ENCODE peak calls at places on chromosomes 4 and X, in ten cellular contexts. One of them, this sample, is unnamed.

GRCh38 chrX:93977641-93978040 is 303.6 kb downstream of the FAM133A start:
- DNase-seq in CD8-positive, alpha-beta memory T cell: no peak
- DNase-seq in psoas muscle: no peak
- DNase-seq in GM23248: no peak
- DNase-seq in naive thymus-derived CD4-positive, alpha-beta T cell: no peak
- DNase-seq in H1: no peak
- DNase-seq in esophagus squamous epithelium: no peak
- DNase-seq in right lobe of liver: no peak
- DNase-seq in OCI-LY7: no peak
- DNase-seq in H9: no peak
- DNase-seq in this sample: no peak

GRCh38 chr4:141241986-141242385 is 21.3 kb downstream of the ZNF330 start:
- DNase-seq in right lobe of liver: no peak
- DNase-seq in OCI-LY7: no peak
- DNase-seq in naive thymus-derived CD4-positive, alpha-beta T cell: no peak
- DNase-seq in psoas muscle: no peak
- DNase-seq in GM23248: no peak
- DNase-seq in H9: no peak
- DNase-seq in CD8-positive, alpha-beta memory T cell: no peak
- DNase-seq in esophagus squamous epithelium: no peak
- DNase-seq in H1: no peak
- DNase-seq in this sample: no peak

GRCh38 chrX:103356897-103357296 is 591 bp downstream of the TCEAL9 start:
- DNase-seq in CD8-positive, alpha-beta memory T cell: no peak
- DNase-seq in GM23248: peak; percentile 45
- DNase-seq in esophagus squamous epithelium: no peak
- DNase-seq in H1: no peak
- DNase-seq in OCI-LY7: no peak
- DNase-seq in H9: no peak
- DNase-seq in right lobe of liver: no peak
- DNase-seq in naive thymus-derived CD4-positive, alpha-beta T cell: no peak
- DNase-seq in psoas muscle: no peak
- DNase-seq in this sample: no peak

GRCh38 chr4:73869130-73870055 is at the start of gene CXCL1:
- DNase-seq in CD8-positive, alpha-beta memory T cell: no peak
- DNase-seq in GM23248: peak; percentile 64
- DNase-seq in right lobe of liver: no peak
- DNase-seq in psoas muscle: peak; percentile 36
- DNase-seq in H1: no peak
- DNase-seq in H9: peak; percentile 48
- DNase-seq in naive thymus-derived CD4-positive, alpha-beta T cell: no peak
- DNase-seq in esophagus squamous epithelium: no peak
- DNase-seq in OCI-LY7: no peak
- DNase-seq in this sample: peak; percentile 76

GRCh38 chrX:63664741-63665140 is 120.3 kb downstream of the ARHGEF9 start:
- DNase-seq in esophagus squamous epithelium: no peak
- DNase-seq in naive thymus-derived CD4-positive, alpha-beta T cell: no peak
- DNase-seq in H9: no peak
- DNase-seq in psoas muscle: no peak
- DNase-seq in H1: no peak
- DNase-seq in CD8-positive, alpha-beta memory T cell: no peak
- DNase-seq in GM23248: peak; percentile 26
- DNase-seq in right lobe of liver: no peak
- DNase-seq in OCI-LY7: no peak
- DNase-seq in this sample: no peak

GRCh38 chr4:85932371-85933305 is 427.2 kb downstream of the MAPK10 start:
- DNase-seq in right lobe of liver: no peak
- DNase-seq in H9: no peak
- DNase-seq in psoas muscle: peak; percentile 15
- DNase-seq in GM23248: no peak
- DNase-seq in esophagus squamous epithelium: no peak
- DNase-seq in naive thymus-derived CD4-positive, alpha-beta T cell: no peak
- DNase-seq in H1: no peak
- DNase-seq in OCI-LY7: no peak
- DNase-seq in CD8-positive, alpha-beta memory T cell: no peak
- DNase-seq in this sample: no peak

GRCh38 chrX:47244676-47245075 is 11.9 kb downstream of the USP11 start:
- DNase-seq in GM23248: no peak
- DNase-seq in psoas muscle: no peak
- DNase-seq in esophagus squamous epithelium: no peak
- DNase-seq in OCI-LY7: no peak
- DNase-seq in H9: no peak
- DNase-seq in H1: no peak
- DNase-seq in CD8-positive, alpha-beta memory T cell: no peak
- DNase-seq in naive thymus-derived CD4-positive, alpha-beta T cell: no peak
- DNase-seq in right lobe of liver: no peak
- DNase-seq in this sample: no peak

GRCh38 chrX:111181883-111182400 is 86.0 kb downstream of the PAK3 start:
- DNase-seq in GM23248: no peak
- DNase-seq in OCI-LY7: no peak
- DNase-seq in CD8-positive, alpha-beta memory T cell: no peak
- DNase-seq in esophagus squamous epithelium: no peak
- DNase-seq in H1: no peak
- DNase-seq in right lobe of liver: no peak
- DNase-seq in psoas muscle: no peak
- DNase-seq in naive thymus-derived CD4-positive, alpha-beta T cell: no peak
- DNase-seq in H9: no peak
- DNase-seq in this sample: no peak

GRCh38 chr4:52051615-52052474 is 741 bp downstream of the SPATA18 start:
- DNase-seq in psoas muscle: peak; percentile 66
- DNase-seq in esophagus squamous epithelium: no peak
- DNase-seq in H9: peak; percentile 94
- DNase-seq in CD8-positive, alpha-beta memory T cell: no peak
- DNase-seq in naive thymus-derived CD4-positive, alpha-beta T cell: no peak
- DNase-seq in right lobe of liver: peak; percentile 83
- DNase-seq in GM23248: peak; percentile 95
- DNase-seq in H1: peak; percentile 85
- DNase-seq in OCI-LY7: no peak
- DNase-seq in this sample: peak; percentile 89

GRCh38 chr4:186707996-186708395 is 15.7 kb downstream of the FAT1 start:
- DNase-seq in OCI-LY7: no peak
- DNase-seq in GM23248: no peak
- DNase-seq in CD8-positive, alpha-beta memory T cell: no peak
- DNase-seq in H1: no peak
- DNase-seq in right lobe of liver: no peak
- DNase-seq in H9: no peak
- DNase-seq in psoas muscle: no peak
- DNase-seq in esophagus squamous epithelium: no peak
- DNase-seq in naive thymus-derived CD4-positive, alpha-beta T cell: no peak
- DNase-seq in this sample: no peak

GRCh38 chr4:95362906-95363578 is 185.7 kb downstream of the UNC5C start:
- DNase-seq in H1: no peak
- DNase-seq in right lobe of liver: no peak
- DNase-seq in naive thymus-derived CD4-positive, alpha-beta T cell: no peak
- DNase-seq in H9: peak; percentile 44
- DNase-seq in OCI-LY7: peak; percentile 28
- DNase-seq in GM23248: peak; percentile 5
- DNase-seq in psoas muscle: no peak
- DNase-seq in CD8-positive, alpha-beta memory T cell: no peak
- DNase-seq in esophagus squamous epithelium: no peak
- DNase-seq in this sample: no peak

GRCh38 chr4:123452585-123452984 is 56.0 kb downstream of the SPRY1 start:
- DNase-seq in CD8-positive, alpha-beta memory T cell: no peak
- DNase-seq in H9: no peak
- DNase-seq in right lobe of liver: no peak
- DNase-seq in naive thymus-derived CD4-positive, alpha-beta T cell: no peak
- DNase-seq in H1: no peak
- DNase-seq in esophagus squamous epithelium: no peak
- DNase-seq in GM23248: peak; percentile 87
- DNase-seq in psoas muscle: peak; percentile 38
- DNase-seq in OCI-LY7: peak; percentile 26
- DNase-seq in this sample: peak; percentile 80

GRCh38 chrX:45735571-45735970 is 534.9 kb upstream of the DIPK2B start:
- DNase-seq in right lobe of liver: no peak
- DNase-seq in H1: no peak
- DNase-seq in OCI-LY7: no peak
- DNase-seq in H9: no peak
- DNase-seq in GM23248: no peak
- DNase-seq in naive thymus-derived CD4-positive, alpha-beta T cell: no peak
- DNase-seq in psoas muscle: no peak
- DNase-seq in esophagus squamous epithelium: no peak
- DNase-seq in CD8-positive, alpha-beta memory T cell: no peak
- DNase-seq in this sample: no peak

GRCh38 chr4:153367092-153367491 is 22.6 kb downstream of the MND1 start:
- DNase-seq in esophagus squamous epithelium: no peak
- DNase-seq in H1: no peak
- DNase-seq in naive thymus-derived CD4-positive, alpha-beta T cell: no peak
- DNase-seq in psoas muscle: no peak
- DNase-seq in right lobe of liver: no peak
- DNase-seq in CD8-positive, alpha-beta memory T cell: no peak
- DNase-seq in H9: no peak
- DNase-seq in OCI-LY7: no peak
- DNase-seq in GM23248: no peak
- DNase-seq in this sample: no peak

GRCh38 chr4:153362184-153362583 is 17.7 kb downstream of the MND1 start:
- DNase-seq in psoas muscle: no peak
- DNase-seq in CD8-positive, alpha-beta memory T cell: no peak
- DNase-seq in H9: no peak
- DNase-seq in OCI-LY7: no peak
- DNase-seq in H1: no peak
- DNase-seq in esophagus squamous epithelium: no peak
- DNase-seq in naive thymus-derived CD4-positive, alpha-beta T cell: no peak
- DNase-seq in right lobe of liver: no peak
- DNase-seq in GM23248: no peak
- DNase-seq in this sample: no peak

GRCh38 chr4:153365003-153365402 is 20.5 kb downstream of the MND1 start:
- DNase-seq in H9: no peak
- DNase-seq in H1: no peak
- DNase-seq in CD8-positive, alpha-beta memory T cell: no peak
- DNase-seq in OCI-LY7: no peak
- DNase-seq in right lobe of liver: no peak
- DNase-seq in esophagus squamous epithelium: no peak
- DNase-seq in naive thymus-derived CD4-positive, alpha-beta T cell: no peak
- DNase-seq in psoas muscle: no peak
- DNase-seq in GM23248: no peak
- DNase-seq in this sample: peak; percentile 54

GRCh38 chr4:153364061-153364460 is 19.6 kb downstream of the MND1 start:
- DNase-seq in esophagus squamous epithelium: no peak
- DNase-seq in H9: no peak
- DNase-seq in H1: no peak
- DNase-seq in CD8-positive, alpha-beta memory T cell: no peak
- DNase-seq in naive thymus-derived CD4-positive, alpha-beta T cell: no peak
- DNase-seq in psoas muscle: no peak
- DNase-seq in GM23248: no peak
- DNase-seq in right lobe of liver: no peak
- DNase-seq in OCI-LY7: no peak
- DNase-seq in this sample: no peak
- H3K27ac ChIP-seq in esophagus squamous epithelium: no peak overlapping the region
- H3K27ac ChIP-seq in H9: no peak overlapping the region
- H3K27ac ChIP-seq in H1: no peak overlapping the region
- H3K27ac ChIP-seq in CD8-positive, alpha-beta memory T cell: no peak overlapping the region
- H3K27ac ChIP-seq in naive thymus-derived CD4-positive, alpha-beta T cell: no peak overlapping the region
- H3K27ac ChIP-seq in psoas muscle: no peak overlapping the region
- H3K27ac ChIP-seq in GM23248: no peak overlapping the region
- H3K27ac ChIP-seq in right lobe of liver: no peak overlapping the region
- H3K27ac ChIP-seq in OCI-LY7: no peak overlapping the region
- H3K27ac ChIP-seq in this sample: no peak overlapping the region

GRCh38 chrX:133676344-133677122 is 261.2 kb upstream of the GPC4 start:
- DNase-seq in OCI-LY7: no peak
- DNase-seq in GM23248: no peak
- DNase-seq in H9: no peak
- DNase-seq in CD8-positive, alpha-beta memory T cell: no peak
- DNase-seq in right lobe of liver: no peak
- DNase-seq in naive thymus-derived CD4-positive, alpha-beta T cell: no peak
- DNase-seq in psoas muscle: no peak
- DNase-seq in H1: no peak
- DNase-seq in esophagus squamous epithelium: no peak
- DNase-seq in this sample: no peak
- H3K27ac ChIP-seq in OCI-LY7: no peak overlapping the region
- H3K27ac ChIP-seq in GM23248: no peak overlapping the region
- H3K27ac ChIP-seq in H9: no peak overlapping the region
- H3K27ac ChIP-seq in CD8-positive, alpha-beta memory T cell: no peak overlapping the region
- H3K27ac ChIP-seq in right lobe of liver: no peak overlapping the region
- H3K27ac ChIP-seq in naive thymus-derived CD4-positive, alpha-beta T cell: no peak overlapping the region
- H3K27ac ChIP-seq in psoas muscle: no peak overlapping the region
- H3K27ac ChIP-seq in H1: no peak overlapping the region
- H3K27ac ChIP-seq in esophagus squamous epithelium: no peak overlapping the region
- H3K27ac ChIP-seq in this sample: no peak overlapping the region

DNA sequence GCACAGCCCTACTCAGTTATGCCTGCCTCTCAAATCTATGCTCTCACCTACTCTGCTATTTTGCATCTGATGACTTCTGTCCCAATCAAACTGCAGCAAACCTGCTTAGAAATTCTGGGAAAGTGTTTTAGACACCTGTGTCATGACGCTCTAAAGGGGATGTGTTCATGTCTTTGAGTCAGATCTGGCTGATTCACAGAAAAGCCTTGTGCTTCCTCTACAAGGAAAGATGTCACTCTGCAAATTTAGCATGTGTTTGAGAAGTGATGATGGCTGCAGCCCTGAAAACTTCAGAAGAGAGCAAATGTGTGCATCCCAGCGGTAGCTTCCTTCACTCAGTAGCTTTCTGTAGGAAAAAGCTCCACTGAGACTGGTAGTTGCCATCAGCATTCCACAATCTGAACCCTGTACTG is 235.4 kb downstream of the MGST2 start:
- DNase-seq in naive thymus-derived CD4-positive, alpha-beta T cell: no peak
- DNase-seq in esophagus squamous epithelium: no peak
- DNase-seq in CD8-positive, alpha-beta memory T cell: no peak
- DNase-seq in H9: no peak
- DNase-seq in psoas muscle: no peak
- DNase-seq in right lobe of liver: no peak
- DNase-seq in OCI-LY7: no peak
- DNase-seq in GM23248: peak; percentile 59
- DNase-seq in H1: no peak
- DNase-seq in this sample: no peak
- H3K27ac ChIP-seq in naive thymus-derived CD4-positive, alpha-beta T cell: no peak overlapping the region
- H3K27ac ChIP-seq in esophagus squamous epithelium: peak overlapping the region; percentile 31
- H3K27ac ChIP-seq in CD8-positive, alpha-beta memory T cell: no peak overlapping the region
- H3K27ac ChIP-seq in H9: no peak overlapping the region
- H3K27ac ChIP-seq in psoas muscle: no peak overlapping the region
- H3K27ac ChIP-seq in right lobe of liver: no peak overlapping the region
- H3K27ac ChIP-seq in OCI-LY7: no peak overlapping the region
- H3K27ac ChIP-seq in GM23248: no peak overlapping the region
- H3K27ac ChIP-seq in H1: no peak overlapping the region
- H3K27ac ChIP-seq in this sample: no peak overlapping the region

GRCh38 chr4:128766781-128767180 is 42.7 kb upstream of the JADE1 start:
- DNase-seq in OCI-LY7: no peak
- DNase-seq in psoas muscle: no peak
- DNase-seq in H1: no peak
- DNase-seq in right lobe of liver: no peak
- DNase-seq in naive thymus-derived CD4-positive, alpha-beta T cell: no peak
- DNase-seq in esophagus squamous epithelium: no peak
- DNase-seq in H9: no peak
- DNase-seq in GM23248: no peak
- DNase-seq in CD8-positive, alpha-beta memory T cell: no peak
- DNase-seq in this sample: no peak

GRCh38 chr4:128769011-128769410 is 40.5 kb upstream of the JADE1 start:
- DNase-seq in right lobe of liver: no peak
- DNase-seq in GM23248: no peak
- DNase-seq in H9: no peak
- DNase-seq in esophagus squamous epithelium: no peak
- DNase-seq in OCI-LY7: no peak
- DNase-seq in CD8-positive, alpha-beta memory T cell: no peak
- DNase-seq in H1: no peak
- DNase-seq in psoas muscle: no peak
- DNase-seq in naive thymus-derived CD4-positive, alpha-beta T cell: no peak
- DNase-seq in this sample: no peak

GRCh38 chr4:128770807-128771206 is 38.7 kb upstream of the JADE1 start:
- DNase-seq in OCI-LY7: no peak
- DNase-seq in esophagus squamous epithelium: no peak
- DNase-seq in right lobe of liver: no peak
- DNase-seq in psoas muscle: no peak
- DNase-seq in GM23248: peak; percentile 21
- DNase-seq in H9: no peak
- DNase-seq in naive thymus-derived CD4-positive, alpha-beta T cell: no peak
- DNase-seq in CD8-positive, alpha-beta memory T cell: no peak
- DNase-seq in H1: no peak
- DNase-seq in this sample: no peak

GRCh38 chr4:128768373-128768996 is 41.0 kb upstream of the JADE1 start:
- DNase-seq in OCI-LY7: no peak
- DNase-seq in H1: no peak
- DNase-seq in right lobe of liver: no peak
- DNase-seq in GM23248: peak; percentile 53
- DNase-seq in psoas muscle: no peak
- DNase-seq in esophagus squamous epithelium: no peak
- DNase-seq in H9: no peak
- DNase-seq in CD8-positive, alpha-beta memory T cell: no peak
- DNase-seq in naive thymus-derived CD4-positive, alpha-beta T cell: no peak
- DNase-seq in this sample: no peak
- H3K27ac ChIP-seq in OCI-LY7: no peak overlapping the region
- H3K27ac ChIP-seq in H1: no peak overlapping the region
- H3K27ac ChIP-seq in right lobe of liver: no peak overlapping the region
- H3K27ac ChIP-seq in GM23248: no peak overlapping the region
- H3K27ac ChIP-seq in psoas muscle: no peak overlapping the region
- H3K27ac ChIP-seq in esophagus squamous epithelium: no peak overlapping the region
- H3K27ac ChIP-seq in H9: no peak overlapping the region
- H3K27ac ChIP-seq in CD8-positive, alpha-beta memory T cell: no peak overlapping the region
- H3K27ac ChIP-seq in naive thymus-derived CD4-positive, alpha-beta T cell: no peak overlapping the region
- H3K27ac ChIP-seq in this sample: no peak overlapping the region

This sample was measured in aorta.